ENCODE peak calls at places on chromosomes 5 and 9, in four cellular contexts. M is anterior cingulate cortex; V is fibroblast of mammary gland; D is activated naive CD8-positive, alpha-beta T cell treated with anti-CD3 and anti-CD28 coated beads, Interleukin-2, amount 10 ng/mL, durations not matched to agents 7 days and 5 days. N is an unnamed sample.

GRCh38 chr9:110744753-110745522 is 76.3 kb downstream of the MUSK start:
- DNase-seq in M (no peak), V (peak; percentile 100), D (no peak), N (no peak)

GRCh38 chr9:68574150-68574549 is 33.5 kb upstream of the TMEM252 start:
- DNase-seq in M (no peak), V (no peak), D (no peak), N (no peak)

GRCh38 chr5:124692950-124693349 is 53.5 kb downstream of the ZNF608 start:
- DNase-seq in M (no peak), V (no peak), D (no peak), N (no peak)

GRCh38 chr9:77896269-77897245 is 135.1 kb downstream of the GNAQ start:
- DNase-seq in M (peak; percentile 46), V (no peak), D (no peak), N (no peak)

GRCh38 chr5:166286832-166287231 is 2004.6 kb upstream of the WWC1 start:
- DNase-seq in M (no peak), V (no peak), D (no peak), N (no peak)

GRCh38 chr5:25060575-25060974 is 415.8 kb upstream of the CDH10 start:
- DNase-seq in M (no peak), V (no peak), D (no peak), N (no peak)

GRCh38 chr5:102583663-102584062 is 84.9 kb upstream of the SLCO6A1 start:
- DNase-seq in M (no peak), V (peak; percentile 42), D (no peak), N (no peak)

GRCh38 chr9:37444890-37445289 is 20.4 kb downstream of the ZBTB5 start:
- DNase-seq in M (no peak), V (no peak), D (no peak), N (no peak)

GRCh38 chr9:108643756-108644510 is 211.9 kb downstream of the ACTL7B start:
- DNase-seq in M (no peak), V (peak; percentile 47), D (no peak), N (no peak)

GRCh38 chr5:77138981-77139380 is 51.9 kb upstream of the ZBED3 start:
- DNase-seq in M (no peak), V (peak; percentile 93), D (no peak), N (no peak)

GRCh38 chr5:111134080-111134479 is 41.9 kb downstream of the WDR36 start:
- DNase-seq in M (no peak), V (peak; percentile 96), D (no peak), N (no peak)